ENCODE peak calls at places on chromosomes 3 and 15, in five cellular contexts. One of them, this sample, is unnamed.

GRCh38 chr3:183161552-183162345 is 785 bp downstream of the LAMP3 start:
- ATAC-seq in upper lobe of left lung: peak
- ATAC-seq in Panc1: peak
- ATAC-seq in HCT116: no peak
- ATAC-seq in K562: no peak
- ATAC-seq in this sample: no peak

GRCh38 chr15:29262738-29263137 is 6.9 kb downstream of the NSMCE3 start:
- ATAC-seq in upper lobe of left lung: no peak
- ATAC-seq in Panc1: no peak
- ATAC-seq in HCT116: no peak
- ATAC-seq in K562: no peak
- ATAC-seq in this sample: no peak

GRCh38 chr15:20340931-20341661 is 200.5 kb downstream of the GOLGA6L6 start:
- ATAC-seq in upper lobe of left lung: peak
- ATAC-seq in Panc1: peak
- ATAC-seq in HCT116: peak
- ATAC-seq in K562: peak
- ATAC-seq in this sample: peak

GRCh38 chr3:73061416-73061815 is at the start of gene EBLN2:
- ATAC-seq in upper lobe of left lung: no peak
- ATAC-seq in Panc1: no peak
- ATAC-seq in HCT116: no peak
- ATAC-seq in K562: no peak
- ATAC-seq in this sample: no peak

GRCh38 chr3:129481783-129482332 is 41.8 kb downstream of the IFT122 start:
- ATAC-seq in upper lobe of left lung: peak
- ATAC-seq in Panc1: no peak
- ATAC-seq in HCT116: no peak
- ATAC-seq in K562: peak
- ATAC-seq in this sample: peak

GRCh38 chr3:105823149-105823866 is 45.5 kb downstream of the CBLB start:
- ATAC-seq in upper lobe of left lung: no peak
- ATAC-seq in Panc1: no peak
- ATAC-seq in HCT116: peak
- ATAC-seq in K562: no peak
- ATAC-seq in this sample: peak

GRCh38 chr3:38054166-38054991 is 15.4 kb downstream of the DLEC1 start:
- ATAC-seq in upper lobe of left lung: peak
- ATAC-seq in Panc1: no peak
- ATAC-seq in HCT116: no peak
- ATAC-seq in K562: peak
- ATAC-seq in this sample: no peak

GRCh38 chr15:31230630-31231485 is 95.8 kb upstream of the KLF13 start:
- ATAC-seq in upper lobe of left lung: no peak
- ATAC-seq in Panc1: no peak
- ATAC-seq in HCT116: no peak
- ATAC-seq in K562: no peak
- ATAC-seq in this sample: no peak

GRCh38 chr3:182058488-182058887 is 346.8 kb downstream of the SOX2 start:
- ATAC-seq in upper lobe of left lung: no peak
- ATAC-seq in Panc1: no peak
- ATAC-seq in HCT116: no peak
- ATAC-seq in K562: no peak
- ATAC-seq in this sample: no peak

GRCh38 chr15:95864467-95864886 is 466.0 kb upstream of the NR2F2 start:
- ATAC-seq in upper lobe of left lung: no peak
- ATAC-seq in Panc1: no peak
- ATAC-seq in HCT116: no peak
- ATAC-seq in K562: no peak
- ATAC-seq in this sample: no peak

GRCh38 chr15:31848621-31849020 is 181.7 kb upstream of the CHRNA7 start:
- ATAC-seq in upper lobe of left lung: no peak
- ATAC-seq in Panc1: no peak
- ATAC-seq in HCT116: no peak
- ATAC-seq in K562: no peak
- ATAC-seq in this sample: no peak

GRCh38 chr3:12818773-12819172 is 22.3 kb downstream of the CAND2 start:
- ATAC-seq in upper lobe of left lung: no peak
- ATAC-seq in Panc1: no peak
- ATAC-seq in HCT116: no peak
- ATAC-seq in K562: no peak
- ATAC-seq in this sample: no peak

GRCh38 chr3:110810356-110810755 is 261.3 kb upstream of the NECTIN3 start:
- ATAC-seq in upper lobe of left lung: no peak
- ATAC-seq in Panc1: no peak
- ATAC-seq in HCT116: no peak
- ATAC-seq in K562: no peak
- ATAC-seq in this sample: no peak

GRCh38 chr15:51917493-51917892 is 54.1 kb downstream of the LEO1 start:
- ATAC-seq in upper lobe of left lung: peak
- ATAC-seq in Panc1: peak
- ATAC-seq in HCT116: peak
- ATAC-seq in K562: peak
- ATAC-seq in this sample: no peak

GRCh38 chr3:124592658-124593441 is 137.4 kb upstream of the UMPS start:
- ATAC-seq in upper lobe of left lung: peak
- ATAC-seq in Panc1: no peak
- ATAC-seq in HCT116: peak
- ATAC-seq in K562: peak
- ATAC-seq in this sample: no peak

GRCh38 chr15:62977952-62978811 is 64.4 kb upstream of the TPM1 start:
- ATAC-seq in upper lobe of left lung: no peak
- ATAC-seq in Panc1: no peak
- ATAC-seq in HCT116: no peak
- ATAC-seq in K562: no peak
- ATAC-seq in this sample: no peak

GRCh38 chr15:78369161-78369560 is 29.0 kb downstream of the CRABP1 start:
- ATAC-seq in upper lobe of left lung: no peak
- ATAC-seq in Panc1: no peak
- ATAC-seq in HCT116: no peak
- ATAC-seq in K562: no peak
- ATAC-seq in this sample: no peak

GRCh38 chr3:127746400-127747057 is 73.8 kb downstream of the ABTB1 start:
- ATAC-seq in upper lobe of left lung: peak
- ATAC-seq in Panc1: no peak
- ATAC-seq in HCT116: peak
- ATAC-seq in K562: peak
- ATAC-seq in this sample: no peak

GRCh38 chr3:40597441-40597840 is 72.7 kb downstream of the ZNF621 start:
- ATAC-seq in upper lobe of left lung: peak
- ATAC-seq in Panc1: no peak
- ATAC-seq in HCT116: no peak
- ATAC-seq in K562: no peak
- ATAC-seq in this sample: no peak

GRCh38 chr3:195839260-195840010 is 27.7 kb upstream of the MUC4 start:
- ATAC-seq in upper lobe of left lung: no peak
- ATAC-seq in Panc1: peak
- ATAC-seq in HCT116: no peak
- ATAC-seq in K562: peak
- ATAC-seq in this sample: no peak

GRCh38 chr15:39135989-39136388 is 444.9 kb upstream of the THBS1 start:
- ATAC-seq in upper lobe of left lung: no peak
- ATAC-seq in Panc1: no peak
- ATAC-seq in HCT116: no peak
- ATAC-seq in K562: no peak
- ATAC-seq in this sample: no peak

GRCh38 chr15:93217343-93217742 is 128.3 kb upstream of the RGMA start:
- ATAC-seq in upper lobe of left lung: no peak
- ATAC-seq in Panc1: no peak
- ATAC-seq in HCT116: no peak
- ATAC-seq in K562: no peak
- ATAC-seq in this sample: no peak

GRCh38 chr3:70308760-70309159 is 3.7 kb downstream of the MDFIC2 start:
- ATAC-seq in upper lobe of left lung: no peak
- ATAC-seq in Panc1: no peak
- ATAC-seq in HCT116: no peak
- ATAC-seq in K562: no peak
- ATAC-seq in this sample: peak

GRCh38 chr3:14453841-14454630 is 51.6 kb downstream of the SLC6A6 start:
- ATAC-seq in upper lobe of left lung: no peak
- ATAC-seq in Panc1: no peak
- ATAC-seq in HCT116: no peak
- ATAC-seq in K562: no peak
- ATAC-seq in this sample: no peak

GRCh38 chr3:52904552-52904951 is 7.2 kb upstream of the STIMATE start:
- ATAC-seq in upper lobe of left lung: no peak
- ATAC-seq in Panc1: no peak
- ATAC-seq in HCT116: no peak
- ATAC-seq in K562: no peak
- ATAC-seq in this sample: no peak

GRCh38 chr15:62799919-62800318 is 242.6 kb upstream of the TPM1 start:
- ATAC-seq in upper lobe of left lung: no peak
- ATAC-seq in Panc1: no peak
- ATAC-seq in HCT116: no peak
- ATAC-seq in K562: no peak
- ATAC-seq in this sample: no peak

GRCh38 chr15:37902126-37902525 is 32.3 kb upstream of the TMCO5A start:
- ATAC-seq in upper lobe of left lung: peak
- ATAC-seq in Panc1: no peak
- ATAC-seq in HCT116: no peak
- ATAC-seq in K562: no peak
- ATAC-seq in this sample: no peak

GRCh38 chr15:64443747-64444621 is 16.4 kb upstream of the ZNF609 start:
- ATAC-seq in upper lobe of left lung: no peak
- ATAC-seq in Panc1: peak
- ATAC-seq in HCT116: peak
- ATAC-seq in K562: peak
- ATAC-seq in this sample: peak
- TF ChIP-seq POLR2AphosphoS5 in upper lobe of left lung: no peak
- TF ChIP-seq POLR2AphosphoS5 in Panc1: no peak
- TF ChIP-seq POLR2AphosphoS5 in HCT116: peak
- TF ChIP-seq POLR2AphosphoS5 in K562: no peak
- TF ChIP-seq POLR2AphosphoS5 in this sample: no peak

DNA sequence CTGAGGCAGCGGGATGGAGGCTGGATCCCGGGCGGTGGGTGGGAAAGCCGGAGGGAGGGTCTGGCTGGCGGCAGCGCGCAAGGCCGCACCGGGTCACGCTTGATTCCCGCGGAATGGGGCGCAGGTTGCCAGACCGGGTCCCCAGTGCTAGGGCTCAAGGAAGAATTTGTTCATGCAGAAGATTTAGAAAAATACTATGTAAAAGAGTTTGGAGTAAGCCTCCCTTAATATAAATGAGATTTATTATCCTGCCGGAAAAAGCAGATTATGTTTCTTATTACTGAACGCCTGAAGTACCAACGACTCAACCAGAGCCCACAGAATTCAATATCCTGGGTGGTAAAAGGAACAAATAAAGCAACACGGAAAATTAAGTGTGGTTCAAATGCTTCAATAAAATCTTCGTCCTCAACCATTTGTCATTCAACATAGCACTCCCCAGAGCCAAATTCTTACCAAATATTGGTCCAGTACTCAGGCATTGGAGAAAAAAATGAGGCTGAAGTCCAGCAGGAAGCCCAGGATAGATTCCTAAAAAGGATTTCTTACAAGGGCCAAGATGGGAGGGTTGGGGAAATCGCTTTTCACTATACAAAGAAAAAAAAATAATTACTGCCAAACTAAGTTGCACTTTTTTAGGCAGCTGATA is 1.2 kb upstream of the ZBTB20 start:
- ATAC-seq in upper lobe of left lung: no peak
- ATAC-seq in Panc1: peak
- ATAC-seq in HCT116: no peak
- ATAC-seq in K562: peak
- ATAC-seq in this sample: no peak
- TF ChIP-seq POLR2AphosphoS5 in upper lobe of left lung: no peak
- TF ChIP-seq POLR2AphosphoS5 in Panc1: no peak
- TF ChIP-seq POLR2AphosphoS5 in HCT116: no peak
- TF ChIP-seq POLR2AphosphoS5 in K562: no peak
- TF ChIP-seq POLR2AphosphoS5 in this sample: no peak

GRCh38 chr3:39294446-39295183 is 14.8 kb upstream of the CX3CR1 start:
- ATAC-seq in upper lobe of left lung: no peak
- ATAC-seq in Panc1: no peak
- ATAC-seq in HCT116: no peak
- ATAC-seq in K562: no peak
- ATAC-seq in this sample: no peak

GRCh38 chr3:39291903-39292329 is 12.1 kb upstream of the CX3CR1 start:
- ATAC-seq in upper lobe of left lung: peak
- ATAC-seq in Panc1: peak
- ATAC-seq in HCT116: peak
- ATAC-seq in K562: peak
- ATAC-seq in this sample: peak

GRCh38 chr3:39292961-39293360 is 13.1 kb upstream of the CX3CR1 start:
- ATAC-seq in upper lobe of left lung: no peak
- ATAC-seq in Panc1: no peak
- ATAC-seq in HCT116: no peak
- ATAC-seq in K562: no peak
- ATAC-seq in this sample: no peak

GRCh38 chr3:39296197-39297077 is 16.6 kb upstream of the CX3CR1 start:
- ATAC-seq in upper lobe of left lung: no peak
- ATAC-seq in Panc1: no peak
- ATAC-seq in HCT116: no peak
- ATAC-seq in K562: no peak
- ATAC-seq in this sample: no peak

GRCh38 chr3:39295184-39295775 is 15.4 kb upstream of the CX3CR1 start:
- ATAC-seq in upper lobe of left lung: no peak
- ATAC-seq in Panc1: no peak
- ATAC-seq in HCT116: no peak
- ATAC-seq in K562: no peak
- ATAC-seq in this sample: no peak
- TF ChIP-seq POLR2AphosphoS5 in upper lobe of left lung: no peak
- TF ChIP-seq POLR2AphosphoS5 in Panc1: no peak
- TF ChIP-seq POLR2AphosphoS5 in HCT116: no peak
- TF ChIP-seq POLR2AphosphoS5 in K562: no peak
- TF ChIP-seq POLR2AphosphoS5 in this sample: no peak

DNA sequence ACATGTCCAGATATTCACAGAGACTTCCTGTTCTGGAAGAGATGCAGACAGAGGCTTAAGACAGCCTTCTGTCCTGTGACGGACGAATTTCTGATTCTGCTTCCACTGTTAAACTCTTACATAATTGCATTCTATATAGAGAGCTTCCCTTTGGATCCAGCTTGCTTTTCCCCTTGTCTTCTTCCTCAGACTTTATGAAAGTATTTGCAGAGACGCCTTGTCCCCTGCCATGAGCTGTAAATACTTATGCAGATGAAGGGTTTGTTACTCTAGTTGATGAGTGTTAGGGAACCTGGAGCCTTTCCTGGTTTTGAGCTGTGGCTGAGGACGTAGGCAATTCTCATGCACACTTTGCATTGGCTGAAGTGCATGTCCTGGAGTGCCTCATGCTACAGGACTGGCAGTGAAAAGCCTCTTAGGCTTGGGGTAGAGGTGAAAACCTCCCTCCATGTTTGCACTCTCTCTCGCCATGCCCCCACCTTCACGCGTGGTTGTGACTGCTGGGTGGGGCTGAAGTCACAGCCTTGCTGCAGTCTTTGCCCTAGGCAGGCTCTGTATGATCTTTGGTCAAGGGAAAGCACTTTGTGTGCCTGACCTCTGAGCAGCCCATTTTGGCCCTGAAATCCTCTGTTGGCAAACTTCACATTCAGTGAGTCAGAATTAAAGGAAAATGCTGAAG is 286.6 kb downstream of the PTPRG start:
- ATAC-seq in upper lobe of left lung: peak
- ATAC-seq in Panc1: no peak
- ATAC-seq in HCT116: no peak
- ATAC-seq in K562: no peak
- ATAC-seq in this sample: peak
- TF ChIP-seq POLR2AphosphoS5 in upper lobe of left lung: peak
- TF ChIP-seq POLR2AphosphoS5 in Panc1: no peak
- TF ChIP-seq POLR2AphosphoS5 in HCT116: no peak
- TF ChIP-seq POLR2AphosphoS5 in K562: no peak
- TF ChIP-seq POLR2AphosphoS5 in this sample: peak

This sample was measured in gastroesophageal sphincter.